ENCODE peak calls at places on chromosomes 4 and X, in ten cellular contexts. One of them, this sample, is unnamed. For H3K36me3, the result is how much of the 10 kb centered on the place peaks cover.

GRCh38 chr4:149605601-149606378 is 209.9 kb downstream of the IQCM start:
- DNase-seq in brain microvascular endothelial cell: peak
- DNase-seq in right atrium auricular region: no peak
- DNase-seq in tibial nerve: no peak
- DNase-seq in adipocyte: peak
- DNase-seq in endothelial cell of umbilical vein: no peak
- DNase-seq in endodermal cell: peak
- DNase-seq in neural progenitor cell: no peak
- DNase-seq in SJCRH30: no peak
- DNase-seq in Peyer's patch: no peak
- DNase-seq in this sample: peak

GRCh38 chr4:42709392-42710065 is 52.6 kb upstream of the ATP8A1 start:
- DNase-seq in brain microvascular endothelial cell: no peak
- DNase-seq in tibial nerve: no peak
- DNase-seq in SJCRH30: no peak
- DNase-seq in right atrium auricular region: no peak
- DNase-seq in neural progenitor cell: no peak
- DNase-seq in adipocyte: no peak
- DNase-seq in endothelial cell of umbilical vein: no peak
- DNase-seq in endodermal cell: no peak
- DNase-seq in Peyer's patch: no peak
- DNase-seq in this sample: no peak

GRCh38 chr4:19684079-19684478 is 567.6 kb upstream of the SLIT2 start:
- DNase-seq in brain microvascular endothelial cell: no peak
- DNase-seq in tibial nerve: no peak
- DNase-seq in neural progenitor cell: no peak
- DNase-seq in right atrium auricular region: no peak
- DNase-seq in SJCRH30: peak
- DNase-seq in endothelial cell of umbilical vein: no peak
- DNase-seq in adipocyte: no peak
- DNase-seq in Peyer's patch: no peak
- DNase-seq in endodermal cell: no peak
- DNase-seq in this sample: no peak

GRCh38 chrX:3006500-3006899 is at the start of gene ARSH:
- DNase-seq in right atrium auricular region: no peak
- DNase-seq in brain microvascular endothelial cell: no peak
- DNase-seq in SJCRH30: no peak
- DNase-seq in adipocyte: no peak
- DNase-seq in endothelial cell of umbilical vein: no peak
- DNase-seq in endodermal cell: no peak
- DNase-seq in neural progenitor cell: no peak
- DNase-seq in Peyer's patch: no peak
- DNase-seq in tibial nerve: no peak
- DNase-seq in this sample: no peak

GRCh38 chr4:61210186-61210939 is 10.2 kb downstream of the ADGRL3 start:
- DNase-seq in neural progenitor cell: peak
- DNase-seq in brain microvascular endothelial cell: no peak
- DNase-seq in right atrium auricular region: no peak
- DNase-seq in adipocyte: no peak
- DNase-seq in endothelial cell of umbilical vein: no peak
- DNase-seq in Peyer's patch: no peak
- DNase-seq in endodermal cell: peak
- DNase-seq in tibial nerve: no peak
- DNase-seq in SJCRH30: no peak
- DNase-seq in this sample: peak

GRCh38 chrX:11298600-11298999 is 5.4 kb downstream of the AMELX start:
- DNase-seq in neural progenitor cell: no peak
- DNase-seq in endodermal cell: no peak
- DNase-seq in brain microvascular endothelial cell: no peak
- DNase-seq in endothelial cell of umbilical vein: no peak
- DNase-seq in Peyer's patch: no peak
- DNase-seq in right atrium auricular region: no peak
- DNase-seq in tibial nerve: no peak
- DNase-seq in SJCRH30: no peak
- DNase-seq in adipocyte: no peak
- DNase-seq in this sample: no peak

GRCh38 chrX:29662759-29663503 is 552.4 kb upstream of the MAGEB2 start:
- DNase-seq in tibial nerve: no peak
- DNase-seq in brain microvascular endothelial cell: peak
- DNase-seq in SJCRH30: peak
- DNase-seq in endothelial cell of umbilical vein: peak
- DNase-seq in neural progenitor cell: no peak
- DNase-seq in adipocyte: peak
- DNase-seq in endodermal cell: no peak
- DNase-seq in Peyer's patch: no peak
- DNase-seq in right atrium auricular region: no peak
- DNase-seq in this sample: peak

GRCh38 chr4:38678078-38678477 is 14.1 kb downstream of the KLF3 start:
- DNase-seq in adipocyte: peak
- DNase-seq in endodermal cell: peak
- DNase-seq in right atrium auricular region: no peak
- DNase-seq in Peyer's patch: no peak
- DNase-seq in endothelial cell of umbilical vein: peak
- DNase-seq in tibial nerve: peak
- DNase-seq in brain microvascular endothelial cell: peak
- DNase-seq in SJCRH30: no peak
- DNase-seq in neural progenitor cell: no peak
- DNase-seq in this sample: no peak

GRCh38 chrX:16479206-16479869 is 170.6 kb upstream of the S100G start:
- DNase-seq in tibial nerve: no peak
- DNase-seq in endothelial cell of umbilical vein: peak
- DNase-seq in endodermal cell: no peak
- DNase-seq in SJCRH30: no peak
- DNase-seq in neural progenitor cell: no peak
- DNase-seq in brain microvascular endothelial cell: peak
- DNase-seq in adipocyte: peak
- DNase-seq in Peyer's patch: no peak
- DNase-seq in right atrium auricular region: no peak
- DNase-seq in this sample: peak

GRCh38 chrX:15322472-15322871 is 7.0 kb upstream of the ASB11 start:
- DNase-seq in endodermal cell: no peak
- DNase-seq in brain microvascular endothelial cell: no peak
- DNase-seq in Peyer's patch: no peak
- DNase-seq in endothelial cell of umbilical vein: no peak
- DNase-seq in SJCRH30: no peak
- DNase-seq in adipocyte: no peak
- DNase-seq in right atrium auricular region: no peak
- DNase-seq in tibial nerve: no peak
- DNase-seq in neural progenitor cell: no peak
- DNase-seq in this sample: no peak

GRCh38 chr4:90064196-90064595 is 63.0 kb upstream of the CCSER1 start:
- DNase-seq in adipocyte: no peak
- DNase-seq in neural progenitor cell: no peak
- DNase-seq in right atrium auricular region: no peak
- DNase-seq in SJCRH30: no peak
- DNase-seq in brain microvascular endothelial cell: no peak
- DNase-seq in endothelial cell of umbilical vein: no peak
- DNase-seq in Peyer's patch: no peak
- DNase-seq in endodermal cell: no peak
- DNase-seq in tibial nerve: no peak
- DNase-seq in this sample: no peak

GRCh38 chr4:83503974-83504373 is 19.1 kb upstream of the ABRAXAS1 start:
- DNase-seq in SJCRH30: no peak
- DNase-seq in Peyer's patch: no peak
- DNase-seq in adipocyte: no peak
- DNase-seq in endodermal cell: no peak
- DNase-seq in tibial nerve: no peak
- DNase-seq in neural progenitor cell: no peak
- DNase-seq in endothelial cell of umbilical vein: no peak
- DNase-seq in brain microvascular endothelial cell: no peak
- DNase-seq in right atrium auricular region: no peak
- DNase-seq in this sample: no peak

GRCh38 chrX:12443534-12444098 is 305.3 kb downstream of the FRMPD4 start:
- DNase-seq in Peyer's patch: no peak
- DNase-seq in tibial nerve: no peak
- DNase-seq in brain microvascular endothelial cell: no peak
- DNase-seq in right atrium auricular region: no peak
- DNase-seq in endothelial cell of umbilical vein: no peak
- DNase-seq in SJCRH30: no peak
- DNase-seq in neural progenitor cell: no peak
- DNase-seq in adipocyte: no peak
- DNase-seq in endodermal cell: no peak
- DNase-seq in this sample: no peak

GRCh38 chr4:160808174-160808573 is 1355.6 kb downstream of the FSTL5 start:
- DNase-seq in SJCRH30: no peak
- DNase-seq in tibial nerve: no peak
- DNase-seq in brain microvascular endothelial cell: no peak
- DNase-seq in right atrium auricular region: no peak
- DNase-seq in neural progenitor cell: no peak
- DNase-seq in Peyer's patch: no peak
- DNase-seq in endothelial cell of umbilical vein: no peak
- DNase-seq in endodermal cell: no peak
- DNase-seq in adipocyte: no peak
- DNase-seq in this sample: no peak

GRCh38 chr4:4627111-4627510 is 85.3 kb upstream of the STX18 start:
- DNase-seq in SJCRH30: no peak
- DNase-seq in brain microvascular endothelial cell: no peak
- DNase-seq in neural progenitor cell: peak
- DNase-seq in tibial nerve: no peak
- DNase-seq in adipocyte: no peak
- DNase-seq in endodermal cell: peak
- DNase-seq in Peyer's patch: no peak
- DNase-seq in right atrium auricular region: no peak
- DNase-seq in endothelial cell of umbilical vein: no peak
- DNase-seq in this sample: no peak

GRCh38 chrX:150692837-150693781 is at the start of gene MTMR1:
- DNase-seq in neural progenitor cell: peak
- DNase-seq in adipocyte: peak
- DNase-seq in endothelial cell of umbilical vein: peak
- DNase-seq in SJCRH30: peak
- DNase-seq in right atrium auricular region: no peak
- DNase-seq in brain microvascular endothelial cell: no peak
- DNase-seq in endodermal cell: peak
- DNase-seq in tibial nerve: no peak
- DNase-seq in Peyer's patch: peak
- DNase-seq in this sample: no peak

GRCh38 chr4:142380052-142380598 is 466.0 kb downstream of the INPP4B start:
- DNase-seq in endothelial cell of umbilical vein: no peak
- DNase-seq in SJCRH30: peak
- DNase-seq in adipocyte: no peak
- DNase-seq in brain microvascular endothelial cell: no peak
- DNase-seq in Peyer's patch: no peak
- DNase-seq in right atrium auricular region: no peak
- DNase-seq in endodermal cell: no peak
- DNase-seq in neural progenitor cell: no peak
- DNase-seq in tibial nerve: no peak
- DNase-seq in this sample: peak

GRCh38 chr4:7339751-7340552 is 94.8 kb downstream of the PSAPL1 start:
- DNase-seq in Peyer's patch: no peak
- DNase-seq in right atrium auricular region: no peak
- DNase-seq in tibial nerve: no peak
- DNase-seq in neural progenitor cell: no peak
- DNase-seq in adipocyte: no peak
- DNase-seq in endodermal cell: no peak
- DNase-seq in brain microvascular endothelial cell: no peak
- DNase-seq in SJCRH30: no peak
- DNase-seq in endothelial cell of umbilical vein: no peak
- DNase-seq in this sample: no peak
- H3K36me3 ChIP-seq in Peyer's patch: under half
- H3K36me3 ChIP-seq in right atrium auricular region: under half
- H3K36me3 ChIP-seq in tibial nerve: under half
- H3K36me3 ChIP-seq in neural progenitor cell: under half
- H3K36me3 ChIP-seq in adipocyte: under half
- H3K36me3 ChIP-seq in endodermal cell: under half
- H3K36me3 ChIP-seq in brain microvascular endothelial cell: under half
- H3K36me3 ChIP-seq in SJCRH30: under half
- H3K36me3 ChIP-seq in endothelial cell of umbilical vein: under half
- H3K36me3 ChIP-seq in this sample: under half

DNA sequence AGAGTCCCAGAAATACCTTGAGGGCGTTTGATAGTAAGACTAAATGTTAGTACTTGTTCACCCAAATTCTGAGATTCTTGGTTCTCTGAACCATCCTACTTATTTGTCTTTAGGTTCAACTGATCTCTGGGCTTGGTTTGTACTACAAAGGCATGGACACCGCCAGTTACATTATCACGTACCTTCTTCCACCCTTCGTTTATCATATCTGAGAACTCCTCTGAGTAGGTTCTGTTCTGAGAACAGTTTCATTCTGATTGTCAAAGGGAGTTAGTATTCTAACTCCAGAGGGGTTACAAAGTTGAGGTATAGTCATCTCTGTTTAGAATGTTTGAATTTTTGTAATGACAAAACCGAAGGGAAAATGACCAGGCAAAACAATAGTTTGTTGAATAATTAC is 19.3 kb downstream of the ZFX start:
- DNase-seq in endothelial cell of umbilical vein: no peak
- DNase-seq in endodermal cell: no peak
- DNase-seq in brain microvascular endothelial cell: no peak
- DNase-seq in adipocyte: no peak
- DNase-seq in tibial nerve: no peak
- DNase-seq in right atrium auricular region: no peak
- DNase-seq in SJCRH30: no peak
- DNase-seq in neural progenitor cell: no peak
- DNase-seq in Peyer's patch: no peak
- DNase-seq in this sample: no peak
- H3K4me3 ChIP-seq in endothelial cell of umbilical vein: no peak
- H3K4me3 ChIP-seq in endodermal cell: no peak
- H3K4me3 ChIP-seq in brain microvascular endothelial cell: no peak
- H3K4me3 ChIP-seq in adipocyte: no peak
- H3K4me3 ChIP-seq in tibial nerve: no peak
- H3K4me3 ChIP-seq in right atrium auricular region: no peak
- H3K4me3 ChIP-seq in SJCRH30: no peak
- H3K4me3 ChIP-seq in neural progenitor cell: no peak
- H3K4me3 ChIP-seq in Peyer's patch: no peak
- H3K4me3 ChIP-seq in this sample: no peak

GRCh38 chrX:40684092-40684491 is 36.7 kb upstream of the CXorf38 start:
- DNase-seq in neural progenitor cell: peak
- DNase-seq in brain microvascular endothelial cell: no peak
- DNase-seq in SJCRH30: no peak
- DNase-seq in Peyer's patch: no peak
- DNase-seq in endodermal cell: no peak
- DNase-seq in right atrium auricular region: no peak
- DNase-seq in tibial nerve: no peak
- DNase-seq in adipocyte: no peak
- DNase-seq in endothelial cell of umbilical vein: no peak
- DNase-seq in this sample: no peak
- H3K36me3 ChIP-seq in neural progenitor cell: under half
- H3K36me3 ChIP-seq in brain microvascular endothelial cell: under half
- H3K36me3 ChIP-seq in SJCRH30: under half
- H3K36me3 ChIP-seq in Peyer's patch: under half
- H3K36me3 ChIP-seq in endodermal cell: half or more
- H3K36me3 ChIP-seq in right atrium auricular region: under half
- H3K36me3 ChIP-seq in tibial nerve: under half
- H3K36me3 ChIP-seq in adipocyte: half or more
- H3K36me3 ChIP-seq in endothelial cell of umbilical vein: under half
- H3K36me3 ChIP-seq in this sample: under half

DNA sequence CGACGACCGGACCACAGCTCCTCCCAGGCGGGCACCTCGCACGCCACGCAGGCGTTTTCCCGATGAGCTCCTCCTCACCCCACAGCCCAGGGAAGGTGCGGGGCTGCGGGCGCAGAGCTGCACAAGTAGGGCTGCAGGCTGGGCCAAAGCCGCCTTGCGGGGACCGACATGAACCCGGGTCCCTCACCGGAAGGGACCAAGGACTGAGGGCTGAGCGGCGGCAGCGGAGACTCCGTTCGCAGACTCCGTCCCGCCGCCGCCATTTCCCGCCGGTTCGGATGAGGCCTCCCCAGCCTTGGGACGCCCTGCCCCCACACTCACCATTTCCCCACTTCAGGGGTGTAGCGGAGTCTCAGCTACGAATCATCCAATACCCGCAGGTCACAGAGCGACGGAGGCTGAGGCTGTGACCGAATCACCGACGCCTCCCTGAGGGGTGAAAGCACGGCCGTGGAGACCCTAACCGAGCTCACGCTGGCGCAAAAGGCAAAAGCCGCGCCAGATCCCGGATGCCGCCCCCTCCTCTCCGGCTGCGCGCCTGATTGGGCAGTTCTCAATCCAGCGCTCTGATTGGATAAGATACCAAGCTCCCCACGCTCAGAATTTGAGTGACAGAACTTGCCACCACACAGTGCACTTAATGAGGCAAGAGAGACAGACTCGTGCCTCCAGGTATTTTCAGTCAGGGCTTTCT is at the start of gene ZNF732:
- DNase-seq in tibial nerve: no peak
- DNase-seq in brain microvascular endothelial cell: peak
- DNase-seq in SJCRH30: no peak
- DNase-seq in endothelial cell of umbilical vein: peak
- DNase-seq in adipocyte: peak
- DNase-seq in endodermal cell: no peak
- DNase-seq in Peyer's patch: no peak
- DNase-seq in right atrium auricular region: peak
- DNase-seq in neural progenitor cell: no peak
- DNase-seq in this sample: peak
- H3K4me3 ChIP-seq in tibial nerve: no peak
- H3K4me3 ChIP-seq in brain microvascular endothelial cell: peak
- H3K4me3 ChIP-seq in SJCRH30: no peak
- H3K4me3 ChIP-seq in endothelial cell of umbilical vein: peak
- H3K4me3 ChIP-seq in adipocyte: peak
- H3K4me3 ChIP-seq in endodermal cell: peak
- H3K4me3 ChIP-seq in Peyer's patch: no peak
- H3K4me3 ChIP-seq in right atrium auricular region: peak
- H3K4me3 ChIP-seq in neural progenitor cell: no peak
- H3K4me3 ChIP-seq in this sample: peak

This sample was measured in bronchial epithelial cell.